ENCODE peak calls at places on chromosomes 16 and 17, in seven cellular contexts. J, P, U, T, I, E and Q are unnamed samples.

GRCh38 chr17:49435630-49436029 is 20.9 kb upstream of the PHB1 start:
- DNase-seq in J (no peak), P (no peak), U (no peak), T (no peak), I (no peak), E (no peak), Q (no peak)

GRCh38 chr17:40567377-40567776 is 2.1 kb upstream of the CCR7 start:
- DNase-seq in J (no peak), P (no peak), U (no peak), T (no peak), I (no peak), E (no peak), Q (no peak)

GRCh38 chr16:55386534-55387296 is 62.7 kb downstream of the IRX6 start:
- DNase-seq in J (no peak), P (no peak), U (no peak), T (no peak), I (no peak), E (no peak), Q (peak; percentile 25)

GRCh38 chr16:59859606-59860402 is 1125.7 kb upstream of the GOT2 start:
- DNase-seq in J (no peak), P (no peak), U (no peak), T (no peak), I (no peak), E (no peak), Q (peak; percentile 13)

GRCh38 chr17:34619687-34620217 is 40.4 kb downstream of the TMEM132E start:
- DNase-seq in J (no peak), P (no peak), U (no peak), T (no peak), I (no peak), E (no peak), Q (no peak)

GRCh38 chr16:56310685-56311084 is 114.7 kb downstream of the AMFR start:
- DNase-seq in J (no peak), P (no peak), U (no peak), T (no peak), I (no peak), E (no peak), Q (no peak)

GRCh38 chr16:2471016-2471652 is at the start of gene NTN3:
- DNase-seq in J (no peak), P (no peak), U (no peak), T (no peak), I (peak; percentile 56), E (no peak), Q (no peak)

GRCh38 chr16:70747703-70748631 is 53.0 kb downstream of the VAC14 start:
- DNase-seq in J (no peak), P (no peak), U (no peak), T (no peak), I (no peak), E (peak; percentile 25), Q (peak; percentile 33)

GRCh38 chr16:57675752-57676623 is 7.9 kb downstream of the ADGRG3 start:
- DNase-seq in J (no peak), P (peak; percentile 17), U (peak; percentile 24), T (no peak), I (no peak), E (peak; percentile 19), Q (peak; percentile 72)

GRCh38 chr16:73171901-73172619 is 124.1 kb upstream of the ZFHX3 start:
- DNase-seq in J (no peak), P (no peak), U (no peak), T (no peak), I (no peak), E (no peak), Q (no peak)

GRCh38 chr17:64074704-64075484 is 54.5 kb upstream of the ICAM2 start:
- DNase-seq in J (no peak), P (no peak), U (peak; percentile 83), T (no peak), I (no peak), E (peak; percentile 67), Q (peak; percentile 88)

GRCh38 chr16:88739139-88739974 is 33.1 kb downstream of the CTU2 start:
- DNase-seq in J (no peak), P (no peak), U (no peak), T (no peak), I (no peak), E (no peak), Q (no peak)

GRCh38 chr17:40303706-40304450 is 5.1 kb upstream of the RARA start:
- DNase-seq in J (peak; percentile 63), P (peak; percentile 95), U (peak; percentile 86), T (no peak), I (no peak), E (peak; percentile 77), Q (no peak)

GRCh38 chr17:74512624-74513084 is 18.6 kb downstream of the CD300LB start:
- DNase-seq in J (no peak), P (no peak), U (peak; percentile 18), T (no peak), I (no peak), E (peak; percentile 2), Q (peak; percentile 68)

GRCh38 chr17:44297975-44298374 is 10.4 kb upstream of the RUNDC3A start:
- DNase-seq in J (no peak), P (no peak), U (no peak), T (no peak), I (no peak), E (no peak), Q (peak; percentile 71)

GRCh38 chr16:57519796-57520360 is 16.5 kb downstream of the CCDC102A start:
- DNase-seq in J (peak; percentile 86), P (peak; percentile 88), U (peak; percentile 69), T (peak; percentile 36), I (peak; percentile 84), E (peak; percentile 71), Q (peak; percentile 67)

GRCh38 chr17:45227101-45227591 is 5.5 kb downstream of the FMNL1 start:
- DNase-seq in J (no peak), P (no peak), U (no peak), T (no peak), I (no peak), E (peak; percentile 36), Q (peak; percentile 39)

GRCh38 chr16:68954871-68955635 is 111.7 kb downstream of the TANGO6 start:
- DNase-seq in J (no peak), P (no peak), U (no peak), T (no peak), I (no peak), E (no peak), Q (no peak)

GRCh38 chr16:68948230-68948910 is 105.0 kb downstream of the TANGO6 start:
- DNase-seq in J (no peak), P (no peak), U (peak; percentile 50), T (no peak), I (no peak), E (peak; percentile 33), Q (peak; percentile 5)

GRCh38 chr16:68951991-68952877 is 108.9 kb downstream of the TANGO6 start:
- DNase-seq in J (no peak), P (no peak), U (peak; percentile 33), T (no peak), I (no peak), E (peak; percentile 31), Q (peak; percentile 72)
- TF ChIP-seq CTCF in J (no peak), P (no peak), U (no peak), T (no peak), I (no peak), E (no peak), Q (no peak)

DNA sequence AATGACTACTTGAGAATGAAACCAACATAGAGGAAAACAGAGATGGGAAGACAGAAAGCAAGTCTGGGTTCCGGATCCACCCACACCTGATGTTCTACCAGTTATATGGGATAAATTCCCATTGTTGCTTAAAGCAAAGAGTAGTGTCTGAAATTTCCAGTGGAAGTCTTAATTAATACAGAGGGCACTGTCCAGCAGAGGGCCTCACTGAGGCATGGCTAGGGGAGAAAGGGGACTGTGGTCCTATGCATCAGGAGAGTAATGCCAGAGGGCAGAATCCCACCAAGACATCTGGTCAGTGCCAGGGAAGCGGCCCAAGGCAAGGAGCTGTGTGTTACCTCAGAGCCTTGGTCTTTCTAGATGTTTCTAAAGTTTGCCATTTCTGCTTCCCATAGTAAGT is 7.5 kb upstream of the UMOD start:
- DNase-seq in J (no peak), P (no peak), U (no peak), T (no peak), I (no peak), E (no peak), Q (no peak)
- TF ChIP-seq CTCF in J (peak; percentile 10), P (no peak), U (no peak), T (no peak), I (peak; percentile 34), E (no peak), Q (no peak)

DNA sequence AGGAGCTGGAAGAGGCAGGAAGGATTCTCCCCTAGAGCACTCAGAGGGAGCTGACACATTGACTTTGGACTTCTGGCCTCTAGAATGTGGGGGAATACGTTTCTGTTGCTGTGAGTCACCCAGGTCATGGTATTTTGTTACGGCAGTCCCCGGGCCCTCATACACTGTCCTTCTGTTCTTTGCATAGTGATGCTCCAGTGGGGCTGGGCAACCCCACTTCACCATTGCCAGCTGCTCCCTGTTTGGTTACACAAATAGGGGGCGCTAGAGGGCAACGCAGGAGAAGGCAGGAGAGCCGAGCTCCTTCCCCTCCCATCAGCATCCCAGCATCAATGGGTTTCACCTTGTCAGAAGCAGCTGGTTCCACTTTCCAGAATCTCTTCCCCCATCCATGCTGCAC is 257.7 kb upstream of the FOXF1 start:
- DNase-seq in J (no peak), P (no peak), U (peak; percentile 46), T (no peak), I (no peak), E (peak; percentile 40), Q (peak; percentile 66)
- TF ChIP-seq CTCF in J (no peak), P (peak; percentile 30), U (peak; percentile 66), T (no peak), I (peak; percentile 34), E (peak; percentile 55), Q (peak; percentile 54)

GRCh38 chr17:2125013-2125535 is 70.2 kb downstream of the HIC1 start:
- DNase-seq in J (no peak), P (no peak), U (peak; percentile 56), T (no peak), I (no peak), E (peak; percentile 85), Q (no peak)

GRCh38 chr17:2124391-2124790 is 69.5 kb downstream of the HIC1 start:
- DNase-seq in J (no peak), P (no peak), U (no peak), T (no peak), I (no peak), E (peak; percentile 26), Q (no peak)

GRCh38 chr17:2120550-2121335 is 65.8 kb downstream of the HIC1 start:
- DNase-seq in J (no peak), P (no peak), U (peak; percentile 81), T (no peak), I (no peak), E (peak; percentile 62), Q (peak; percentile 64)

GRCh38 chr17:2123467-2124251 is 68.8 kb downstream of the HIC1 start:
- DNase-seq in J (no peak), P (no peak), U (peak; percentile 85), T (peak; percentile 24), I (no peak), E (peak; percentile 35), Q (peak; percentile 36)

GRCh38 chr17:2122641-2123302 is 67.9 kb downstream of the HIC1 start:
- DNase-seq in J (peak; percentile 81), P (peak; percentile 83), U (peak; percentile 92), T (peak; percentile 44), I (peak; percentile 84), E (peak; percentile 81), Q (peak; percentile 88)
- TF ChIP-seq CTCF in J (no peak), P (no peak), U (peak; percentile 22), T (no peak), I (peak; percentile 44), E (peak; percentile 12), Q (no peak)